ENCODE peak calls at places on chromosomes 3 and 15, in six cellular contexts. One of them, this sample, is unnamed.

GRCh38 chr3:88167173-88167572 is 17.4 kb downstream of the C3orf38 start:
- DNase-seq in SK-N-SH: no peak
- DNase-seq in adrenal gland: no peak
- DNase-seq in body of pancreas: no peak
- DNase-seq in fibroblast of lung: no peak
- DNase-seq in left lung: no peak
- DNase-seq in this sample: no peak

GRCh38 chr15:49088996-49089395 is 42.8 kb upstream of the SECISBP2L start:
- DNase-seq in SK-N-SH: no peak
- DNase-seq in fibroblast of lung: peak; percentile 12
- DNase-seq in body of pancreas: no peak
- DNase-seq in adrenal gland: no peak
- DNase-seq in left lung: no peak
- DNase-seq in this sample: no peak

GRCh38 chr3:152314677-152315353 is 46.1 kb downstream of the MBNL1 start:
- DNase-seq in fibroblast of lung: no peak
- DNase-seq in body of pancreas: no peak
- DNase-seq in SK-N-SH: no peak
- DNase-seq in left lung: no peak
- DNase-seq in adrenal gland: no peak
- DNase-seq in this sample: no peak

GRCh38 chr3:52777127-52777958 is at the start of gene ITIH1:
- DNase-seq in fibroblast of lung: no peak
- DNase-seq in body of pancreas: no peak
- DNase-seq in adrenal gland: peak; percentile 30
- DNase-seq in SK-N-SH: no peak
- DNase-seq in left lung: no peak
- DNase-seq in this sample: no peak

GRCh38 chr3:183542355-183542754 is 13.2 kb downstream of the KLHL6 start:
- DNase-seq in body of pancreas: no peak
- DNase-seq in left lung: no peak
- DNase-seq in adrenal gland: no peak
- DNase-seq in SK-N-SH: peak; percentile 44
- DNase-seq in fibroblast of lung: no peak
- DNase-seq in this sample: no peak

GRCh38 chr15:97694456-97694855 is 266.0 kb upstream of the ARRDC4 start:
- DNase-seq in fibroblast of lung: no peak
- DNase-seq in body of pancreas: no peak
- DNase-seq in SK-N-SH: no peak
- DNase-seq in adrenal gland: no peak
- DNase-seq in left lung: no peak
- DNase-seq in this sample: no peak

GRCh38 chr3:171831936-171832335 is 11.2 kb upstream of the TMEM212 start:
- DNase-seq in left lung: no peak
- DNase-seq in SK-N-SH: no peak
- DNase-seq in body of pancreas: no peak
- DNase-seq in adrenal gland: no peak
- DNase-seq in fibroblast of lung: peak; percentile 45
- DNase-seq in this sample: no peak

GRCh38 chr3:52845157-52845556 is 10.3 kb upstream of the MUSTN1 start:
- DNase-seq in adrenal gland: peak; percentile 87
- DNase-seq in fibroblast of lung: no peak
- DNase-seq in body of pancreas: peak; percentile 77
- DNase-seq in SK-N-SH: no peak
- DNase-seq in left lung: no peak
- DNase-seq in this sample: no peak

GRCh38 chr3:195129644-195130492 is 141.1 kb downstream of the XXYLT1 start:
- DNase-seq in left lung: no peak
- DNase-seq in body of pancreas: no peak
- DNase-seq in adrenal gland: no peak
- DNase-seq in SK-N-SH: no peak
- DNase-seq in fibroblast of lung: peak; percentile 76
- DNase-seq in this sample: no peak

GRCh38 chr15:51030649-51031316 is 63.9 kb downstream of the TNFAIP8L3 start:
- DNase-seq in SK-N-SH: no peak
- DNase-seq in body of pancreas: peak; percentile 29
- DNase-seq in fibroblast of lung: peak; percentile 85
- DNase-seq in left lung: no peak
- DNase-seq in adrenal gland: peak; percentile 73
- DNase-seq in this sample: no peak

GRCh38 chr3:106534206-106534605 is 665.4 kb upstream of the CBLB start:
- DNase-seq in adrenal gland: no peak
- DNase-seq in body of pancreas: peak; percentile 2
- DNase-seq in fibroblast of lung: peak; percentile 96
- DNase-seq in left lung: no peak
- DNase-seq in SK-N-SH: no peak
- DNase-seq in this sample: no peak

GRCh38 chr3:129614927-129615363 is 8.5 kb upstream of the PLXND1 start:
- DNase-seq in fibroblast of lung: no peak
- DNase-seq in SK-N-SH: no peak
- DNase-seq in body of pancreas: peak; percentile 71
- DNase-seq in adrenal gland: peak; percentile 80
- DNase-seq in left lung: peak; percentile 74
- DNase-seq in this sample: no peak

GRCh38 chr15:63582179-63582578 is 15.0 kb upstream of the FBXL22 start:
- DNase-seq in SK-N-SH: no peak
- DNase-seq in body of pancreas: no peak
- DNase-seq in adrenal gland: no peak
- DNase-seq in fibroblast of lung: no peak
- DNase-seq in left lung: no peak
- DNase-seq in this sample: no peak

GRCh38 chr3:46695177-46695961 is 1.9 kb upstream of the ALS2CL start:
- DNase-seq in fibroblast of lung: no peak
- DNase-seq in adrenal gland: peak; percentile 83
- DNase-seq in left lung: no peak
- DNase-seq in body of pancreas: peak; percentile 67
- DNase-seq in SK-N-SH: peak; percentile 47
- DNase-seq in this sample: no peak

GRCh38 chr3:72591522-72592421 is 256.5 kb downstream of the SHQ1 start:
- DNase-seq in fibroblast of lung: peak; percentile 95
- DNase-seq in left lung: no peak
- DNase-seq in adrenal gland: peak; percentile 74
- DNase-seq in SK-N-SH: no peak
- DNase-seq in body of pancreas: peak; percentile 39
- DNase-seq in this sample: peak; percentile 61

GRCh38 chr15:90412356-90413194 is 24.5 kb downstream of the IQGAP1 start:
- DNase-seq in SK-N-SH: no peak
- DNase-seq in adrenal gland: no peak
- DNase-seq in fibroblast of lung: peak; percentile 87
- DNase-seq in body of pancreas: peak; percentile 73
- DNase-seq in left lung: no peak
- DNase-seq in this sample: no peak

GRCh38 chr15:54481819-54482218 is 503.6 kb downstream of the UNC13C start:
- DNase-seq in fibroblast of lung: no peak
- DNase-seq in SK-N-SH: peak; percentile 1
- DNase-seq in left lung: peak; percentile 7
- DNase-seq in adrenal gland: no peak
- DNase-seq in body of pancreas: no peak
- DNase-seq in this sample: no peak

GRCh38 chr3:189294649-189295048 is 122.9 kb downstream of the TPRG1 start:
- DNase-seq in fibroblast of lung: no peak
- DNase-seq in body of pancreas: no peak
- DNase-seq in SK-N-SH: no peak
- DNase-seq in adrenal gland: no peak
- DNase-seq in left lung: no peak
- DNase-seq in this sample: no peak

GRCh38 chr15:72685925-72686794 is at the start of the genes BBS4 and HIGD2B:
- DNase-seq in fibroblast of lung: peak; percentile 87
- DNase-seq in body of pancreas: peak; percentile 93
- DNase-seq in left lung: peak; percentile 97
- DNase-seq in SK-N-SH: peak; percentile 81
- DNase-seq in adrenal gland: peak; percentile 94
- DNase-seq in this sample: peak; percentile 89

GRCh38 chr3:160150066-160150465 is 75.2 kb upstream of the C3orf80 start:
- DNase-seq in body of pancreas: no peak
- DNase-seq in fibroblast of lung: no peak
- DNase-seq in left lung: no peak
- DNase-seq in SK-N-SH: no peak
- DNase-seq in adrenal gland: no peak
- DNase-seq in this sample: no peak

GRCh38 chr15:36252117-36252711 is 327.2 kb upstream of the CDIN1 start:
- DNase-seq in SK-N-SH: no peak
- DNase-seq in fibroblast of lung: no peak
- DNase-seq in body of pancreas: no peak
- DNase-seq in left lung: no peak
- DNase-seq in adrenal gland: no peak
- DNase-seq in this sample: no peak

GRCh38 chr3:112114558-112115160 is 18.4 kb downstream of the GCSAM start:
- DNase-seq in SK-N-SH: no peak
- DNase-seq in adrenal gland: no peak
- DNase-seq in body of pancreas: no peak
- DNase-seq in left lung: no peak
- DNase-seq in fibroblast of lung: no peak
- DNase-seq in this sample: no peak

GRCh38 chr3:136186330-136186729 is 9.8 kb downstream of the MSL2 start:
- DNase-seq in fibroblast of lung: no peak
- DNase-seq in left lung: no peak
- DNase-seq in body of pancreas: peak; percentile 28
- DNase-seq in SK-N-SH: no peak
- DNase-seq in adrenal gland: no peak
- DNase-seq in this sample: no peak

GRCh38 chr15:87843312-87843711 is 413.2 kb downstream of the NTRK3 start:
- DNase-seq in left lung: no peak
- DNase-seq in SK-N-SH: no peak
- DNase-seq in body of pancreas: no peak
- DNase-seq in fibroblast of lung: no peak
- DNase-seq in adrenal gland: no peak
- DNase-seq in this sample: no peak

GRCh38 chr3:8497582-8497981 is 4.0 kb upstream of the LMCD1 start:
- DNase-seq in SK-N-SH: no peak
- DNase-seq in left lung: no peak
- DNase-seq in fibroblast of lung: peak; percentile 75
- DNase-seq in adrenal gland: no peak
- DNase-seq in body of pancreas: no peak
- DNase-seq in this sample: no peak

GRCh38 chr3:99620976-99621375 is 17.4 kb upstream of the COL8A1 start:
- DNase-seq in SK-N-SH: no peak
- DNase-seq in adrenal gland: no peak
- DNase-seq in fibroblast of lung: no peak
- DNase-seq in body of pancreas: no peak
- DNase-seq in left lung: no peak
- DNase-seq in this sample: no peak
- TF ChIP-seq CTCF in SK-N-SH: no peak
- TF ChIP-seq CTCF in adrenal gland: no peak
- TF ChIP-seq CTCF in fibroblast of lung: no peak
- TF ChIP-seq CTCF in body of pancreas: no peak
- TF ChIP-seq CTCF in left lung: no peak
- TF ChIP-seq CTCF in this sample: no peak

DNA sequence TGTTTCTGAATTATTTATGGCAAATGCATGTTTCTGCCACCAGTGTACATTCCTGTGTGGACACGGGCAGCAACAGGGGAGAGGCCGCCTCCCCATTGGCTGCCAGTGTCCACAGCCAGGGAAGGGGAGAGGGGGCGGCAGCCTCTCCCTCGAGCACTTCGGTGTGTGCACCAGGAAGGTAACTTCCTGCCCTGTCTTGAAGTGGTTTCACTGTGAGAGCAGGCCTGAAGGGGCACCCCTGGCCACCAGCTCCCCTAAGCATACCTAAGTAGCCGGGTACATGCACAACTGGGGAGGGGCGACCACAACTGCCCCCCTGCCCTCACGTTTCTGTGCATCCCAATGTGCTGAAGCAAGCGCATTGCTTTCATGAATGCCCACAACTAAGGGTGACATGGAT is 14.8 kb upstream of the SHISA5 start:
- DNase-seq in body of pancreas: no peak
- DNase-seq in left lung: no peak
- DNase-seq in fibroblast of lung: no peak
- DNase-seq in SK-N-SH: no peak
- DNase-seq in adrenal gland: no peak
- DNase-seq in this sample: no peak
- H3K36me3 ChIP-seq in body of pancreas: no peaks in the 10 kb centered on the region
- H3K36me3 ChIP-seq in left lung: no peaks in the 10 kb centered on the region
- H3K36me3 ChIP-seq in fibroblast of lung: no peaks in the 10 kb centered on the region
- H3K36me3 ChIP-seq in SK-N-SH: no peaks in the 10 kb centered on the region
- H3K36me3 ChIP-seq in adrenal gland: no peaks in the 10 kb centered on the region
- H3K36me3 ChIP-seq in this sample: no peaks in the 10 kb centered on the region

GRCh38 chr15:24985224-24985623 is 30.4 kb downstream of the SNRPN start:
- DNase-seq in adrenal gland: no peak
- DNase-seq in SK-N-SH: no peak
- DNase-seq in left lung: no peak
- DNase-seq in body of pancreas: no peak
- DNase-seq in fibroblast of lung: no peak
- DNase-seq in this sample: no peak
- H3K9me3 ChIP-seq in adrenal gland: no peaks in the 10 kb centered on the region
- H3K9me3 ChIP-seq in SK-N-SH: no peaks in the 10 kb centered on the region
- H3K9me3 ChIP-seq in left lung: peaks cover 90% of the 10 kb centered on the region
- H3K9me3 ChIP-seq in body of pancreas: no peaks in the 10 kb centered on the region
- H3K9me3 ChIP-seq in fibroblast of lung: no peaks in the 10 kb centered on the region
- H3K9me3 ChIP-seq in this sample: no peaks in the 10 kb centered on the region

GRCh38 chr15:60655252-60655651 is 176.3 kb upstream of the ICE2 start:
- DNase-seq in adrenal gland: no peak
- DNase-seq in SK-N-SH: no peak
- DNase-seq in left lung: no peak
- DNase-seq in body of pancreas: no peak
- DNase-seq in fibroblast of lung: no peak
- DNase-seq in this sample: no peak

GRCh38 chr15:60660290-60661051 is 181.5 kb upstream of the ICE2 start:
- DNase-seq in adrenal gland: peak; percentile 83
- DNase-seq in left lung: no peak
- DNase-seq in SK-N-SH: peak; percentile 35
- DNase-seq in body of pancreas: no peak
- DNase-seq in fibroblast of lung: peak; percentile 73
- DNase-seq in this sample: peak; percentile 42

GRCh38 chr15:60652870-60653269 is 173.9 kb upstream of the ICE2 start:
- DNase-seq in SK-N-SH: no peak
- DNase-seq in fibroblast of lung: no peak
- DNase-seq in left lung: no peak
- DNase-seq in adrenal gland: no peak
- DNase-seq in body of pancreas: no peak
- DNase-seq in this sample: no peak

GRCh38 chr15:60656041-60656440 is 177.1 kb upstream of the ICE2 start:
- DNase-seq in body of pancreas: no peak
- DNase-seq in fibroblast of lung: no peak
- DNase-seq in SK-N-SH: no peak
- DNase-seq in adrenal gland: no peak
- DNase-seq in left lung: no peak
- DNase-seq in this sample: peak; percentile 16

DNA sequence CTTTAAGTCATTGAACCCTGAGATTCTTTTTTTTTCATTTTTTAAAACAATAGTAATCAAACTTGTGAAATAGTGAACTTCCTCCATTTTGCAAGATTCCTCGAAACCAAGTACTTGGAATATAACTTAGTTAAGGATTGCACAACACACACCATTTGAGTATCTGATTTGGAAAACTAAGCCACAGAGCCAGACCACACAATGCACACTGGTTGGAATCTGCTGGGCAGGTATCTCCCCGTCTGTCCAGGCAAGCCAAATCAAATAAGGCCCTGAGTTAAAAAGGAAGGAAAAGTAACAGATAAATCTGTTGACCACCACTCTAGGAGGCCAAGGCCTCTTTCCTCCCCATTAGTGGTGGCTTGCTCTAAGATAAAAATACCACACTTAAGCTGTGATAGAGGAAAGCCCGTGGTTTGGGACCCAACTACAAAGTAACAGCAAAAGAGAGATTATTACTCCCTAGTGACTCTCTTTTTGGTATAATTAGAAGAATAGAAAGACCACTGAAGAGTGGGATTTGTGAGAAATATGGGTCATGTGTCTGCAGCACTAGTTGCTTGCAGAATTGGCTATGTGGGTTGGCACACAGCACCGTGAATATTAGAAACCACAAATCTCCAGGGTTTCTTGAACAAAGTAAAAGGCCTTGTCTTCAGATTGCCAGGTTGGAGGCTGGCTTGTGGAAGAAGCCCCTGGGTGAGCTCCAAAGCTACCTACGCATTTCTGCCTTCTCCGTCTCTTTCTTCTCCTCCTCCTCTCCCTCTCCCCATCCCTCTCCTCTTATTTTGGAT is 177.7 kb upstream of the ICE2 start:
- DNase-seq in fibroblast of lung: peak; percentile 71
- DNase-seq in left lung: no peak
- DNase-seq in SK-N-SH: no peak
- DNase-seq in body of pancreas: no peak
- DNase-seq in adrenal gland: no peak
- DNase-seq in this sample: no peak
- TF ChIP-seq CTCF in fibroblast of lung: no peak
- TF ChIP-seq CTCF in left lung: no peak
- TF ChIP-seq CTCF in SK-N-SH: no peak
- TF ChIP-seq CTCF in body of pancreas: no peak
- TF ChIP-seq CTCF in adrenal gland: no peak
- TF ChIP-seq CTCF in this sample: no peak

This sample was measured in BE2C.